ENCODE peak calls at places on chromosomes 11 and 22, in seven cellular contexts. R is adrenal gland, M is body of pancreas, F is GM12891, D is sigmoid colon, C is ovary, E is Peyer's patch. O is an unnamed sample.

GRCh38 chr11:102794382-102794781 is 3.6 kb downstream of the MMP1 start:
- DNase-seq in R (no peak), M (no peak), F (peak), D (no peak), C (no peak), E (no peak), O (peak)

GRCh38 chr11:114154271-114155047 is 94.9 kb downstream of the ZBTB16 start:
- DNase-seq in R (no peak), M (peak), F (no peak), D (peak), C (no peak), E (no peak), O (peak)

GRCh38 chr22:20240900-20241299 is 27.2 kb downstream of the RTN4R start:
- DNase-seq in R (no peak), M (no peak), F (no peak), D (no peak), C (no peak), E (no peak), O (no peak)

GRCh38 chr11:131924446-131925240 is 554.2 kb downstream of the NTM start:
- DNase-seq in R (no peak), M (peak), F (no peak), D (no peak), C (no peak), E (no peak), O (no peak)

GRCh38 chr11:45702511-45702910 is 37.1 kb upstream of the CHST1 start:
- DNase-seq in R (no peak), M (no peak), F (no peak), D (no peak), C (no peak), E (no peak), O (no peak)

GRCh38 chr11:68704887-68705286 is 20.5 kb downstream of the GAL start:
- DNase-seq in R (no peak), M (no peak), F (no peak), D (no peak), C (no peak), E (no peak), O (no peak)

GRCh38 chr11:71420455-71421241 is 27.5 kb downstream of the DHCR7 start:
- DNase-seq in R (no peak), M (peak), F (no peak), D (no peak), C (no peak), E (no peak), O (peak)

GRCh38 chr22:50338860-50339462 is 4.2 kb upstream of the PPP6R2 start:
- DNase-seq in R (no peak), M (no peak), F (no peak), D (no peak), C (no peak), E (no peak), O (peak)

GRCh38 chr11:132681971-132682370 is 850.3 kb downstream of the OPCML start:
- DNase-seq in R (no peak), M (no peak), F (no peak), D (no peak), C (no peak), E (no peak), O (no peak)

GRCh38 chr11:123103326-123103980 is 41.5 kb upstream of the HSPA8 start:
- DNase-seq in R (peak), M (peak), F (peak), D (peak), C (peak), E (no peak), O (peak)

GRCh38 chr11:73750238-73750637 is 10.6 kb downstream of the RAB6A start:
- DNase-seq in R (no peak), M (peak), F (no peak), D (no peak), C (no peak), E (no peak), O (no peak)

GRCh38 chr11:91790346-91790745 is 434.3 kb upstream of the FAT3 start:
- DNase-seq in R (no peak), M (no peak), F (no peak), D (no peak), C (no peak), E (no peak), O (no peak)

GRCh38 chr22:31346733-31347250 is 646 bp upstream of the PATZ1 start:
- DNase-seq in R (peak), M (peak), F (peak), D (peak), C (peak), E (peak), O (peak)

GRCh38 chr11:92880391-92880790 is 89.1 kb upstream of the MTNR1B start:
- DNase-seq in R (no peak), M (no peak), F (no peak), D (no peak), C (no peak), E (no peak), O (no peak)

GRCh38 chr11:7605544-7605943 is 67.8 kb downstream of the CYB5R2 start:
- DNase-seq in R (no peak), M (peak), F (no peak), D (no peak), C (no peak), E (no peak), O (no peak)

GRCh38 chr11:34490304-34490703 is 23.3 kb downstream of the ELF5 start:
- DNase-seq in R (no peak), M (no peak), F (no peak), D (no peak), C (no peak), E (no peak), O (no peak)

GRCh38 chr22:29700949-29701927 is 18.6 kb upstream of the CABP7 start:
- DNase-seq in R (no peak), M (peak), F (no peak), D (no peak), C (no peak), E (no peak), O (peak)

GRCh38 chr11:128814856-128815705 is 52.0 kb downstream of the KCNJ1 start:
- DNase-seq in R (no peak), M (peak), F (no peak), D (peak), C (peak), E (no peak), O (no peak)

GRCh38 chr22:25745341-25746011 is 3.5 kb downstream of the MYO18B start:
- DNase-seq in R (no peak), M (no peak), F (no peak), D (peak), C (no peak), E (no peak), O (no peak)

GRCh38 chr22:30286813-30287625 is 2.3 kb downstream of the CASTOR1 start:
- DNase-seq in R (peak), M (peak), F (peak), D (peak), C (peak), E (peak), O (peak)

GRCh38 chr11:124285610-124286344 is 28.0 kb downstream of the OR8D1 start:
- DNase-seq in R (no peak), M (no peak), F (no peak), D (no peak), C (no peak), E (no peak), O (no peak)

GRCh38 chr22:49934144-49934890 is 15.9 kb downstream of the CRELD2 start:
- DNase-seq in R (no peak), M (peak), F (no peak), D (peak), C (peak), E (peak), O (no peak)

GRCh38 chr11:30546334-30546733 is 39.8 kb downstream of the MPPED2 start:
- DNase-seq in R (no peak), M (no peak), F (no peak), D (no peak), C (no peak), E (no peak), O (no peak)

GRCh38 chr11:65640483-65641207 is 2.7 kb downstream of the SIPA1 start:
- DNase-seq in R (no peak), M (peak), F (no peak), D (no peak), C (no peak), E (no peak), O (no peak)

GRCh38 chr11:128343870-128344269 is 243.5 kb downstream of the ETS1 start:
- DNase-seq in R (no peak), M (no peak), F (no peak), D (no peak), C (no peak), E (no peak), O (no peak)

GRCh38 chr11:134277176-134278001 is 1.2 kb downstream of the GLB1L3 start:
- DNase-seq in R (no peak), M (no peak), F (no peak), D (no peak), C (no peak), E (no peak), O (no peak)

GRCh38 chr11:61828629-61829407 is 718 bp downstream of the FADS2 start:
- DNase-seq in R (peak), M (peak), F (peak), D (peak), C (peak), E (peak), O (peak)

GRCh38 chr11:119346605-119347004 is at the start of gene MFRP:
- DNase-seq in R (no peak), M (no peak), F (no peak), D (no peak), C (no peak), E (no peak), O (no peak)

DNA sequence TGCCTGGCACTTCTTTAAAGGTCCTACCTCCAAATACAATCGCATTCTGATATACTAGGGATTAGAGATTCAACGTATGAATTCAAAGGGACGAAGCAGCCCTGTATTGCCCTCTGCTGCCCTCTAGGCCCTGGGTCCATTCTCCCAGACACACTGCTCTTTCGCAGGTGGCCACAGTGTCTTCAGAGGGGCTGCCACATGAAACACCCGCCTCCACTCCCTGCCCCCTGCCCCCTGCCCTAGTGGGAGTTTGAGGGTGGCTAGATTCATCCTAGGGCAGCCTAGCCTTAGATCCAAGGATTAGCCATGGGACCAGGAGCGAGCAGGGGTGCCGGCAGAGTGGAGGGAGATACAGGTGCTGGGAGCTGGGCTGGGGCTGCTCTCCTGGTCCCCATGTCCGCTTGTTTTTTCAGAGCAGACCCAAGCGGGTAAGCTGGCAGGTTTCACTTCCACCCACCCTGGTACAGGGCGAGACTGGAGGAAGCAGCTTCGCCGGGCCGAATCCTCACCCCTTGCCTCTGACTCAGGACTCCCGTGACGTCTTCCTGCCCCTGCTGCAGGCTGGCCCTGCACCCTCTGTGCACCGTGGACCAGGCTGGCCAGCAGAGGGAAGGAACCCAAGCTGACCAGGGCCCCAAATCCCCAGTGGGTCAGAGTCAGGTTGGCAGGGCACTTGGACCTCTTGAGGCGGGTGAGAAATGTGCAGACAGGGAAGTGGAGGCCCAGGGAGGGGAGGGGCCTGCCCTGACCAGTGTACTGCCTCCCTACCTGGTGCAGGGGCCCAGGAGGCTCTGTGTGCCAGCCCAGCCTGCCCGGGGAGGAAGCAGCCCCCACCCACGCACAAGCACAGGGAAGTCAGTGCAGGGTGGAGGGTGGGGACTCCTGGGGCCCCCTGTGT is 28.4 kb upstream of the HMOX1 start:
- DNase-seq in R (peak), M (peak), F (no peak), D (peak), C (peak), E (no peak), O (peak)
- TF ChIP-seq POLR2A in R (peak), M (peak), F (no peak), D (no peak), C (no peak), E (no peak), O (peak)

GRCh38 chr11:15969281-15969680 is 387.1 kb downstream of the SOX6 start:
- DNase-seq in R (peak), M (peak), F (no peak), D (peak), C (peak), E (no peak), O (peak)
- TF ChIP-seq POLR2A in R (no peak), M (peak), F (no peak), D (no peak), C (no peak), E (no peak), O (peak)

GRCh38 chr11:17714356-17714854 is 5.0 kb upstream of the MYOD1 start:
- DNase-seq in R (no peak), M (no peak), F (no peak), D (no peak), C (no peak), E (no peak), O (no peak)
- TF ChIP-seq POLR2A in R (no peak), M (no peak), F (no peak), D (no peak), C (no peak), E (no peak), O (no peak)

DNA sequence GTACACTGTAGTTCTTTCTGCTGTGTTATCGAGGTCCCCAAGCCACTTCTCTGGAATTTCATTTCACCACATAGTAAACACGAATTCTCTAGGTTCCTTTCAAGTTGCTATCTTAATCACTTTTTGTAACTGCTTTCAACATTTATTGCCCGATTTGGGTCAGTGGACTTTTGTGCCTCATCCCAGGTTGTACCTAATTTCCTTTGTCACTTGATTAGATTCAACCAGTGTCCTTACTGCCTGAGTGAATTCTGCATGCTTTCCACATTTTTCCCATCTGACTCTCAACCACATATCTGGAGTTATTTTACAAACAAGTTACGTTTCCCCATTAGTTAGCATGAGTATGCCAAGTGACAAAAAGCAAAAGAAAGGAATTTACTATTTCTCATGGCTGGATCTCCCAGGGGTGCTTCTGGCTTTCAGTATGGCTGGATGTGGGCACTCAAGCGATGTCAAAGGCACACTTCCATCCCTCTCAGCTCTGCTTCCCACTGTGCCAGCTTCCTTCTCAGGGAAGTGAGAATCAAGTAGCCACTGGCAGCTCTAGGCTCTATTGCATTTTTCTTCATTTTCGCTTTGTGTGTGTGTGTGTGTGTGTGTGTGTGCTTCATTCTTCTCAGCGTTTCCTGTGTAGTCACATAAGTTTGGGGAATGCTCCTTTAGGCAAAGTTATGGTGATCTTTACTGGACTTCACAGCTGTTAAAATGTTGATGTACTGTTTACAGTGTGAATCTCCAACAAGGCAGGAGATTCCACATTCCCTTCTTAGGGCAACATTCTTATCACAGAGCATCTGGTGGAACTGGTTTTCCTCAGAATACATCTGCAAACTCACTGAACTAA is 128.9 kb downstream of the DBX1 start:
- DNase-seq in R (no peak), M (no peak), F (no peak), D (no peak), C (no peak), E (no peak), O (no peak)
- TF ChIP-seq POLR2A in R (no peak), M (no peak), F (no peak), D (no peak), C (no peak), E (no peak), O (no peak)

GRCh38 chr11:129951201-129951882 is 51.3 kb downstream of the PRDM10 start:
- DNase-seq in R (no peak), M (no peak), F (no peak), D (no peak), C (no peak), E (no peak), O (peak)

GRCh38 chr11:129951883-129952262 is 50.8 kb downstream of the PRDM10 start:
- DNase-seq in R (no peak), M (no peak), F (no peak), D (no peak), C (no peak), E (no peak), O (no peak)

GRCh38 chr11:129950319-129951034 is 52.2 kb downstream of the PRDM10 start:
- DNase-seq in R (peak), M (peak), F (no peak), D (peak), C (no peak), E (no peak), O (peak)

GRCh38 chr11:129949067-129949466 is 53.6 kb downstream of the PRDM10 start:
- DNase-seq in R (no peak), M (no peak), F (no peak), D (no peak), C (no peak), E (no peak), O (no peak)

GRCh38 chr11:129949976-129950318 is 52.7 kb downstream of the PRDM10 start:
- DNase-seq in R (no peak), M (no peak), F (no peak), D (no peak), C (no peak), E (no peak), O (no peak)
- TF ChIP-seq POLR2A in R (no peak), M (no peak), F (no peak), D (no peak), C (no peak), E (no peak), O (no peak)

O was measured in erythroblast.